ENCODE peak calls at places on chromosomes 5 and 9, in eight cellular contexts. U is tibial artery; J is uterus; I is AG09319; C is CD8-positive, alpha-beta T cell; F is tibial nerve; V is endothelial cell; P is kidney epithelial cell. H is an unnamed sample.

GRCh38 chr5:146751781-146752401 is 126.7 kb downstream of the PPP2R2B start:
- DNase-seq in C (peak), V (no peak), I (no peak), P (no peak), U (no peak), F (no peak), J (no peak), H (no peak)

GRCh38 chr9:78695521-78695920 is 398.6 kb downstream of the PSAT1 start:
- DNase-seq in F (no peak), J (no peak), V (no peak), U (no peak), C (no peak), I (no peak), P (no peak), H (no peak)

GRCh38 chr9:112308576-112308975 is 24.8 kb downstream of the PTBP3 start:
- DNase-seq in I (no peak), F (no peak), P (no peak), U (no peak), V (no peak), J (no peak), C (no peak), H (no peak)

GRCh38 chr9:504921-505821 is 290.5 kb downstream of the DOCK8 start:
- DNase-seq in U (no peak), V (peak), J (peak), C (peak), F (no peak), I (no peak), P (no peak), H (peak)

GRCh38 chr5:71533614-71534013 is 53.5 kb upstream of the MCCC2 start:
- DNase-seq in C (no peak), P (peak), F (no peak), V (no peak), I (no peak), U (no peak), J (no peak), H (peak)

GRCh38 chr5:95709967-95710650 is 21.0 kb upstream of the RHOBTB3 start:
- DNase-seq in U (no peak), I (no peak), F (no peak), V (no peak), J (peak), C (no peak), P (no peak), H (no peak)

GRCh38 chr5:10452768-10453331 is 11.2 kb downstream of the ROPN1L start:
- DNase-seq in F (no peak), I (peak), C (no peak), J (peak), V (peak), U (no peak), P (peak), H (peak)

GRCh38 chr5:98581416-98581999 is 192.0 kb upstream of the RGMB start:
- DNase-seq in V (no peak), C (no peak), U (no peak), J (no peak), F (no peak), I (peak), P (no peak), H (peak)

GRCh38 chr9:107488400-107489143 is 997 bp downstream of the KLF4 start:
- DNase-seq in P (no peak), U (peak), I (no peak), C (no peak), F (peak), V (peak), J (peak), H (peak)

GRCh38 chr5:64347308-64347707 is 158.5 kb upstream of the RGS7BP start:
- DNase-seq in P (no peak), V (no peak), F (no peak), C (no peak), I (no peak), U (no peak), J (no peak), H (no peak)

GRCh38 chr9:123863164-123863855 is 66.6 kb downstream of the DENND1A start:
- DNase-seq in P (no peak), C (no peak), J (no peak), V (no peak), U (no peak), F (no peak), I (no peak), H (no peak)

GRCh38 chr9:96859461-96860198 is 5.3 kb upstream of the ZNF782 start:
- DNase-seq in J (no peak), I (no peak), U (no peak), F (no peak), V (no peak), C (no peak), P (peak), H (peak)

GRCh38 chr5:173594061-173594460 is 22.4 kb downstream of the BOD1 start:
- DNase-seq in I (no peak), U (no peak), F (no peak), C (no peak), V (no peak), J (no peak), P (no peak), H (peak)

GRCh38 chr5:145509336-145510150 is 325.6 kb downstream of the PRELID2 start:
- DNase-seq in I (no peak), J (no peak), C (no peak), U (no peak), F (no peak), V (no peak), P (no peak), H (peak)

DNA sequence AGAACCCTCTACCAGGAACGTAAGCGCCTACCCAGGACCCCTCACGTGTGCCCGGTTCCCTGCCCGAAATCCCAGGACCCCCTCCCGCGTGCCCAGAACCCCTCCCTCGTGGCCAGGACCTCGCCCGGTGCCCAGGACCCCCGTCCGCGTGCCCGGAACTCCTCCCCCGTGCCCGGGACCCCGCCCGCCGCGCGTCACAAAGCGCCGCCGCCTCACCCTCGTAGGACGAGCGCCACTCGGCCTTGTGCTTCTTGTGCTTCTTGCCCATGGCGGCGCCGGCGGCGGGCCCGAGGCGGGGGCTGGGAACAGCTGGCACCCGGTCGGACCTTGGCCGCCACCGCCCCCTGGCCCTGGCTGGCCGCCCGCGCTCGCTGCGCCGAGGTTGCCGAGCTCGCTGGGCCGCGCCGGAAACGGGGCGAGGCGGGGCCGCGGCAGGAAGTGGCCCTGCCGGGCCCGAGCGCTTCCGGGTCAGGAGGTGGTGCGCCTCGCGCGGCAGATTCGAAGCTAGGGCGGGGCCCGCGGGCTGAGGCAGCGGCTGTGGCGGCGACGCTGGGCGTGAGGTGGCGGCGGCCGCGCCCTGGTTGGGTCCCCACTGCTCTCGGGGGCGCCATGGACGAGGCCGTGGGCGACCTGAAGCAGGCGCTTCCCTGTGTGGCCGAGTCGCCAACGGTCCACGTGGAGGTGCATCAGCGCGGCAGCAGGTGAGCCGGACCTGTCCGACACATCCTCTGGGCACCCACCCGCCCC is at the start of the genes BRD9 and TRIP13:
- DNase-seq in I (peak), P (peak), F (peak), J (peak), U (peak), V (peak), C (peak), H (peak)
- TF ChIP-seq CTCF in I (no peak), P (no peak), F (no peak), J (no peak), U (no peak), V (no peak), C (no peak), H (no peak)

GRCh38 chr5:133460172-133460758 is 152.1 kb downstream of the FSTL4 start:
- DNase-seq in I (no peak), P (no peak), J (no peak), F (no peak), C (no peak), U (no peak), V (peak), H (no peak)
- TF ChIP-seq CTCF in I (peak), P (peak), J (peak), F (no peak), C (no peak), U (peak), V (peak), H (peak)

GRCh38 chr5:7078901-7079300 is 317.0 kb upstream of the ADCY2 start:
- DNase-seq in P (no peak), J (no peak), I (no peak), C (no peak), U (no peak), V (peak), F (no peak), H (no peak)
- TF ChIP-seq CTCF in P (no peak), J (no peak), I (no peak), C (no peak), U (peak), V (no peak), F (peak), H (no peak)

GRCh38 chr5:83076742-83077661 is at the start of the genes TMEM167A and XRCC4:
- DNase-seq in P (peak), I (peak), C (peak), J (peak), U (peak), V (peak), F (peak), H (peak)

GRCh38 chr5:83071286-83071685 is 5.9 kb downstream of the TMEM167A start:
- DNase-seq in V (no peak), F (no peak), P (no peak), U (no peak), I (no peak), J (no peak), C (no peak), H (no peak)

GRCh38 chr5:83069406-83069805 is 7.8 kb downstream of the TMEM167A start:
- DNase-seq in U (no peak), J (no peak), I (no peak), V (no peak), F (no peak), C (no peak), P (no peak), H (peak)

GRCh38 chr5:83077662-83078261 is 415 bp downstream of the XRCC4 start:
- DNase-seq in V (peak), F (no peak), I (no peak), U (no peak), J (no peak), C (peak), P (no peak), H (no peak)

DNA sequence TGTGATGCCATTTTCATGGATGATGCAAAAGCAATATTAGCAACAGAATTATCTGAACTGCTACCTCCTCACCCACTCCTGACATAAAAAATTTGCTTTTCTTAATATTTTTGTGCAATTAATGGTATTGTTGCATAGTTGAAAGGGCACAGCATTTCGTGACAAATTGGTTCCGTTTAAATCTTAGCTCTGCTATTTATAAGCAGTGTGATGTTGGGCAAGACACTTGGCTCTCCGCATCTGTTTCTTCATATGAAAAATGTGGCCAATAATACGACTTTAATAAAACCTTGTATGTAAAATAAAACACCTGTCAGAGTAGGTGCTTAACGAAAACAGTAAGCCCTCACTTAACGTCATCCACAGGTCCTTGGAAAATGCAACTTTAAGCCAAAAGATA is 4.2 kb downstream of the TMEM167A start:
- DNase-seq in J (no peak), U (no peak), I (no peak), P (no peak), F (no peak), V (no peak), C (no peak), H (no peak)
- TF ChIP-seq CTCF in J (no peak), U (no peak), I (no peak), P (no peak), F (no peak), V (no peak), C (no peak), H (no peak)

DNA sequence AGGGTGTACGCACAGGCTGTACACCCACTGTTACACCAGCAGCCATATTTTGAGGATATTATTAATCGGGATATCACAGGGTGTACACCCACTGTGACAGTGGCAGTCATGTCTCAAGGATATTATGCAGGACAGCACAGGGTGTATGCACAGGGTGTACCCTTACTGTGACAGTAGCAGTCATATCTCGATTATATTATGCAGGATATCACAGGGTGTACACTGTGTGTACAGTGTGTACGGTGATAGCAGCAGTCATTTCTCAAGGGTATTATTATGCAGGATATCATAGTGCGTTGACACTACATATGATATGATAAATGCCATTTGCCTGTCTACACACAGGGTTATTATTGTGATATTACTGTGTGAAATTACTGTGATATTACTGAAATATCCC is 80.5 kb upstream of the SLC25A48 start:
- DNase-seq in C (no peak), U (no peak), J (no peak), P (no peak), I (no peak), V (no peak), F (no peak), H (no peak)
- TF ChIP-seq CTCF in C (no peak), U (no peak), J (no peak), P (no peak), I (no peak), V (no peak), F (no peak), H (no peak)

GRCh38 chr5:176407456-176408244 is 8.7 kb downstream of the CLTB start:
- DNase-seq in U (peak), P (no peak), F (peak), C (no peak), J (no peak), I (no peak), V (no peak), H (no peak)

GRCh38 chr5:176408590-176408989 is 7.7 kb downstream of the CLTB start:
- DNase-seq in C (no peak), F (no peak), V (no peak), I (no peak), P (no peak), J (no peak), U (peak), H (no peak)

GRCh38 chr5:176410486-176411180 is 5.7 kb downstream of the CLTB start:
- DNase-seq in U (peak), J (no peak), P (no peak), I (no peak), F (no peak), C (no peak), V (no peak), H (no peak)

GRCh38 chr5:176412517-176413254 is 3.7 kb downstream of the CLTB start:
- DNase-seq in I (no peak), J (no peak), P (no peak), C (no peak), F (no peak), U (peak), V (no peak), H (no peak)

GRCh38 chr5:176409765-176410164 is 6.6 kb downstream of the CLTB start:
- DNase-seq in V (no peak), U (peak), C (no peak), F (no peak), P (no peak), I (no peak), J (no peak), H (no peak)
- TF ChIP-seq CTCF in V (no peak), U (no peak), C (no peak), F (no peak), P (no peak), I (no peak), J (no peak), H (no peak)

GRCh38 chr9:73079326-73079725 is 72.3 kb upstream of the ANXA1 start:
- DNase-seq in V (no peak), C (no peak), J (no peak), U (no peak), P (no peak), F (no peak), I (no peak), H (no peak)

GRCh38 chr9:73077625-73078030 is 74.0 kb upstream of the ANXA1 start:
- DNase-seq in F (no peak), V (no peak), I (no peak), U (no peak), C (no peak), J (no peak), P (no peak), H (no peak)

GRCh38 chr9:73083519-73083918 is 68.1 kb upstream of the ANXA1 start:
- DNase-seq in I (no peak), F (no peak), U (no peak), C (no peak), P (no peak), V (no peak), J (no peak), H (no peak)

GRCh38 chr9:73081979-73082657 is 69.5 kb upstream of the ANXA1 start:
- DNase-seq in I (peak), P (no peak), F (no peak), V (peak), C (no peak), J (no peak), U (no peak), H (peak)

GRCh38 chr9:73080110-73080683 is 71.5 kb upstream of the ANXA1 start:
- DNase-seq in C (no peak), U (no peak), I (no peak), F (no peak), P (no peak), V (no peak), J (no peak), H (no peak)
- TF ChIP-seq CTCF in C (no peak), U (no peak), I (no peak), F (no peak), P (no peak), V (no peak), J (no peak), H (no peak)

GRCh38 chr5:142547445-142548374 is 138.2 kb downstream of the FGF1 start:
- DNase-seq in V (no peak), J (no peak), C (no peak), F (no peak), U (no peak), I (no peak), P (no peak), H (no peak)

GRCh38 chr5:142549834-142550233 is 136.1 kb downstream of the FGF1 start:
- DNase-seq in I (no peak), J (no peak), P (no peak), U (no peak), V (no peak), F (no peak), C (no peak), H (no peak)

GRCh38 chr5:142551242-142552067 is 134.4 kb downstream of the FGF1 start:
- DNase-seq in U (no peak), C (no peak), F (no peak), J (no peak), I (no peak), V (peak), P (no peak), H (no peak)

GRCh38 chr5:142550471-142550870 is 135.4 kb downstream of the FGF1 start:
- DNase-seq in C (no peak), P (no peak), F (no peak), V (no peak), I (no peak), U (no peak), J (no peak), H (no peak)

GRCh38 chr5:142548739-142549275 is 137.1 kb downstream of the FGF1 start:
- DNase-seq in U (peak), P (peak), V (peak), F (peak), I (peak), C (no peak), J (peak), H (peak)
- TF ChIP-seq CTCF in U (peak), P (peak), V (peak), F (peak), I (peak), C (peak), J (peak), H (peak)

GRCh38 chr5:92904021-92904420 is 677.0 kb downstream of the NR2F1-AS1 start:
- DNase-seq in F (no peak), J (no peak), P (no peak), C (no peak), U (no peak), I (no peak), V (no peak), H (no peak)
- TF ChIP-seq CTCF in F (no peak), J (no peak), P (no peak), C (no peak), U (no peak), I (no peak), V (no peak), H (no peak)

DNA sequence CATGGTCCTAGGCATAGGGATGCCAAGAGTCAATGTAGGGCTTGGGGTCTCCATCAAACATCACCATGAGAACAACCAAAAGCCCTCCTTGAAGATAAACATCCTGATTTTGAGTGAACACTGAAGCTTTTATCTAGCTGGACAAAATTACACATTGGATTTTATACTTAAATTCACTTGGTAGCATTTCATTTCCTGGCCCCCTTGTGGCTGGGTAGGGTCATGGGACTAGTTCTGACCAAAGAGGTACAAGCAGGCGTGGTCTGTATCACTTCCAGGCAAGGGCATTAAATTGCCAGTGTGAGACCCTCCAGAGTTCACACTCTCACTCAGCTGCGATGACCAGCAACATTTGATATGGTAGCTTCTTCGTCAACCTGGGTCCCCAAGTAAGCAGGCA is 320.3 kb downstream of the ACTL7B start:
- DNase-seq in V (peak), U (no peak), I (no peak), C (no peak), J (no peak), F (no peak), P (no peak), H (peak)
- TF ChIP-seq CTCF in V (peak), U (peak), I (peak), C (no peak), J (no peak), F (peak), P (peak), H (peak)